ENCODE peak calls at places on chromosomes 4 and X, in seven cellular contexts. One of them, this sample, is unnamed.

GRCh38 chr4:5461477-5461876 is 246.9 kb downstream of the EVC2 start:
- DNase-seq in AG09319: no peak
- DNase-seq in GM06990: no peak
- DNase-seq in lung: no peak
- DNase-seq in stomach: no peak
- DNase-seq in GM23338: no peak
- DNase-seq in neural crest cell: no peak
- DNase-seq in this sample: no peak

GRCh38 chrX:40176979-40177430 is 79.2 kb upstream of the BCOR start:
- DNase-seq in AG09319: no peak
- DNase-seq in GM06990: no peak
- DNase-seq in lung: no peak
- DNase-seq in stomach: no peak
- DNase-seq in GM23338: peak; percentile 26
- DNase-seq in neural crest cell: no peak
- DNase-seq in this sample: no peak

GRCh38 chrX:117985241-117985640 is 131.4 kb downstream of the KLHL13 start:
- DNase-seq in AG09319: no peak
- DNase-seq in GM06990: peak; percentile 11
- DNase-seq in lung: no peak
- DNase-seq in stomach: peak; percentile 30
- DNase-seq in GM23338: peak; percentile 44
- DNase-seq in neural crest cell: no peak
- DNase-seq in this sample: no peak

GRCh38 chr4:146255874-146256273 is 41.5 kb downstream of the REELD1 start:
- DNase-seq in AG09319: no peak
- DNase-seq in GM06990: no peak
- DNase-seq in lung: no peak
- DNase-seq in stomach: no peak
- DNase-seq in GM23338: no peak
- DNase-seq in neural crest cell: no peak
- DNase-seq in this sample: no peak

GRCh38 chr4:98482847-98483806 is 175.3 kb downstream of the TSPAN5 start:
- DNase-seq in AG09319: no peak
- DNase-seq in GM06990: peak; percentile 57
- DNase-seq in lung: no peak
- DNase-seq in stomach: no peak
- DNase-seq in GM23338: no peak
- DNase-seq in neural crest cell: no peak
- DNase-seq in this sample: peak; percentile 45

GRCh38 chr4:176575141-176575731 is 217.5 kb downstream of the VEGFC start:
- DNase-seq in AG09319: no peak
- DNase-seq in GM06990: no peak
- DNase-seq in lung: no peak
- DNase-seq in stomach: no peak
- DNase-seq in GM23338: no peak
- DNase-seq in neural crest cell: no peak
- DNase-seq in this sample: no peak

GRCh38 chr4:8087921-8088495 is 70.6 kb downstream of the ABLIM2 start:
- DNase-seq in AG09319: no peak
- DNase-seq in GM06990: no peak
- DNase-seq in lung: no peak
- DNase-seq in stomach: no peak
- DNase-seq in GM23338: no peak
- DNase-seq in neural crest cell: no peak
- DNase-seq in this sample: no peak

GRCh38 chr4:88352062-88352461 is 26.6 kb upstream of the HERC6 start:
- DNase-seq in AG09319: peak; percentile 20
- DNase-seq in GM06990: no peak
- DNase-seq in lung: no peak
- DNase-seq in stomach: no peak
- DNase-seq in GM23338: peak; percentile 9
- DNase-seq in neural crest cell: no peak
- DNase-seq in this sample: peak; percentile 46

GRCh38 chrX:150913511-150913910 is 15.0 kb upstream of the CD99L2 start:
- DNase-seq in AG09319: peak; percentile 41
- DNase-seq in GM06990: no peak
- DNase-seq in lung: no peak
- DNase-seq in stomach: no peak
- DNase-seq in GM23338: no peak
- DNase-seq in neural crest cell: no peak
- DNase-seq in this sample: peak; percentile 42

GRCh38 chrX:18354369-18355329 is at the start of gene SCML2:
- DNase-seq in AG09319: no peak
- DNase-seq in GM06990: peak; percentile 46
- DNase-seq in lung: no peak
- DNase-seq in stomach: peak; percentile 35
- DNase-seq in GM23338: peak; percentile 39
- DNase-seq in neural crest cell: peak; percentile 41
- DNase-seq in this sample: peak; percentile 17

GRCh38 chr4:151992755-151993154 is 231.9 kb upstream of the GATB start:
- DNase-seq in AG09319: no peak
- DNase-seq in GM06990: no peak
- DNase-seq in lung: no peak
- DNase-seq in stomach: no peak
- DNase-seq in GM23338: peak; percentile 59
- DNase-seq in neural crest cell: no peak
- DNase-seq in this sample: no peak

GRCh38 chr4:86959588-86960500 is 25.0 kb downstream of the AFF1 start:
- DNase-seq in AG09319: no peak
- DNase-seq in GM06990: no peak
- DNase-seq in lung: no peak
- DNase-seq in stomach: no peak
- DNase-seq in GM23338: peak; percentile 95
- DNase-seq in neural crest cell: no peak
- DNase-seq in this sample: no peak

GRCh38 chr4:156892695-156893211 is 78.8 kb downstream of the PDGFC start:
- DNase-seq in AG09319: no peak
- DNase-seq in GM06990: no peak
- DNase-seq in lung: no peak
- DNase-seq in stomach: no peak
- DNase-seq in GM23338: no peak
- DNase-seq in neural crest cell: no peak
- DNase-seq in this sample: no peak

GRCh38 chrX:40107291-40108083 is 9.7 kb upstream of the BCOR start:
- DNase-seq in AG09319: no peak
- DNase-seq in GM06990: no peak
- DNase-seq in lung: no peak
- DNase-seq in stomach: peak; percentile 71
- DNase-seq in GM23338: peak; percentile 44
- DNase-seq in neural crest cell: no peak
- DNase-seq in this sample: no peak

GRCh38 chr4:122090989-122091388 is 61.1 kb upstream of the BLTP1 start:
- DNase-seq in AG09319: no peak
- DNase-seq in GM06990: no peak
- DNase-seq in lung: no peak
- DNase-seq in stomach: no peak
- DNase-seq in GM23338: no peak
- DNase-seq in neural crest cell: no peak
- DNase-seq in this sample: no peak

GRCh38 chr4:145487626-145488025 is 6.0 kb downstream of the SMAD1 start:
- DNase-seq in AG09319: no peak
- DNase-seq in GM06990: peak; percentile 62
- DNase-seq in lung: no peak
- DNase-seq in stomach: no peak
- DNase-seq in GM23338: no peak
- DNase-seq in neural crest cell: no peak
- DNase-seq in this sample: no peak

GRCh38 chr4:56575820-56576429 is 70.3 kb downstream of the ARL9 start:
- DNase-seq in AG09319: peak; percentile 3
- DNase-seq in GM06990: no peak
- DNase-seq in lung: no peak
- DNase-seq in stomach: no peak
- DNase-seq in GM23338: peak; percentile 41
- DNase-seq in neural crest cell: no peak
- DNase-seq in this sample: peak; percentile 45

GRCh38 chr4:74391890-74392478 is 27.0 kb downstream of the EREG start:
- DNase-seq in AG09319: no peak
- DNase-seq in GM06990: no peak
- DNase-seq in lung: no peak
- DNase-seq in stomach: no peak
- DNase-seq in GM23338: no peak
- DNase-seq in neural crest cell: no peak
- DNase-seq in this sample: no peak

GRCh38 chr4:8391972-8392371 is 48.6 kb downstream of the ACOX3 start:
- DNase-seq in AG09319: peak; percentile 58
- DNase-seq in GM06990: peak; percentile 40
- DNase-seq in lung: peak; percentile 52
- DNase-seq in stomach: no peak
- DNase-seq in GM23338: no peak
- DNase-seq in neural crest cell: no peak
- DNase-seq in this sample: peak; percentile 58

DNA sequence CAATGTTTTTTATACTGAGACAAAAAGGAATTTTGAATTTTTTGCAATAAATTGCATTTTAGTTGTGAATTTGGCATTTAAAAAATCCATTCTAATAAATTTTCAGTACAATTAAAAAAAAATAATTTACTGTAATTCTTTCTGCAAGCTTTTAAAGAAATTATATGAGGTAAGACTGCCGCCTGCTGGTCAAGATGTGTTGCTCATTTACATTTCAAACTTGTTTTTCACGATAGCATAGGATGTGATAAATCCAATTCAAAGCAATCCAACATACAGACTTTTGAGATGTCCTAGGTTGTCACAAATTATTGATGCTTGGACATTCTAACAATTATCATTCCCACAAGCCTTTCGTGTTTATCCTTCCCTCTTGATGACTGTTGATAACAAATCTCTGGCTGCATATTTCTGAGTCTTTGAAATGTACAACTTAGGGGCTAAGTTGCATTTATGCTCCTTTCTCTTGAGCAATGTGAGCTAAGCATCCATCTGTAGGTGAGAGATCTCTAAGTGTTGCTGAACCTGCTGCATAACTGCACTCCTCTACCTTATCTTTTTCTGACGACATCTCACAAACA is 21.7 kb upstream of the MFAP3L start:
- DNase-seq in AG09319: peak; percentile 40
- DNase-seq in GM06990: no peak
- DNase-seq in lung: peak; percentile 51
- DNase-seq in stomach: peak; percentile 60
- DNase-seq in GM23338: peak; percentile 79
- DNase-seq in neural crest cell: peak; percentile 59
- DNase-seq in this sample: peak; percentile 62
- TF ChIP-seq CTCF in AG09319: peak; percentile 71
- TF ChIP-seq CTCF in GM06990: peak; percentile 76
- TF ChIP-seq CTCF in lung: peak; percentile 76
- TF ChIP-seq CTCF in stomach: peak; percentile 75
- TF ChIP-seq CTCF in GM23338: peak; percentile 69
- TF ChIP-seq CTCF in neural crest cell: peak; percentile 91
- TF ChIP-seq CTCF in this sample: peak; percentile 69

GRCh38 chr4:1366371-1367229 is 19.6 kb downstream of the UVSSA start:
- DNase-seq in AG09319: no peak
- DNase-seq in GM06990: no peak
- DNase-seq in lung: no peak
- DNase-seq in stomach: no peak
- DNase-seq in GM23338: no peak
- DNase-seq in neural crest cell: no peak
- DNase-seq in this sample: no peak
- TF ChIP-seq CTCF in AG09319: no peak
- TF ChIP-seq CTCF in GM06990: no peak
- TF ChIP-seq CTCF in lung: no peak
- TF ChIP-seq CTCF in stomach: no peak
- TF ChIP-seq CTCF in GM23338: no peak
- TF ChIP-seq CTCF in neural crest cell: no peak
- TF ChIP-seq CTCF in this sample: no peak

GRCh38 chrX:129678176-129678880 is 23.6 kb upstream of the APLN start:
- DNase-seq in AG09319: no peak
- DNase-seq in GM06990: peak; percentile 43
- DNase-seq in lung: peak; percentile 35
- DNase-seq in stomach: peak; percentile 55
- DNase-seq in GM23338: peak; percentile 32
- DNase-seq in neural crest cell: no peak
- DNase-seq in this sample: peak; percentile 35
- TF ChIP-seq CTCF in AG09319: no peak
- TF ChIP-seq CTCF in GM06990: peak; percentile 6
- TF ChIP-seq CTCF in lung: peak; percentile 5
- TF ChIP-seq CTCF in stomach: no peak
- TF ChIP-seq CTCF in GM23338: peak; percentile 47
- TF ChIP-seq CTCF in neural crest cell: no peak
- TF ChIP-seq CTCF in this sample: no peak

GRCh38 chrX:13967636-13968035 is 62.1 kb downstream of the GEMIN8 start:
- DNase-seq in AG09319: no peak
- DNase-seq in GM06990: no peak
- DNase-seq in lung: no peak
- DNase-seq in stomach: no peak
- DNase-seq in GM23338: no peak
- DNase-seq in neural crest cell: no peak
- DNase-seq in this sample: no peak

GRCh38 chrX:13968198-13968597 is 61.5 kb downstream of the GEMIN8 start:
- DNase-seq in AG09319: no peak
- DNase-seq in GM06990: no peak
- DNase-seq in lung: no peak
- DNase-seq in stomach: no peak
- DNase-seq in GM23338: no peak
- DNase-seq in neural crest cell: no peak
- DNase-seq in this sample: no peak

GRCh38 chrX:13966071-13966850 is 63.4 kb downstream of the GEMIN8 start:
- DNase-seq in AG09319: no peak
- DNase-seq in GM06990: no peak
- DNase-seq in lung: no peak
- DNase-seq in stomach: no peak
- DNase-seq in GM23338: no peak
- DNase-seq in neural crest cell: no peak
- DNase-seq in this sample: no peak

GRCh38 chrX:13965531-13965930 is 64.2 kb downstream of the GEMIN8 start:
- DNase-seq in AG09319: no peak
- DNase-seq in GM06990: no peak
- DNase-seq in lung: no peak
- DNase-seq in stomach: no peak
- DNase-seq in GM23338: peak; percentile 34
- DNase-seq in neural crest cell: no peak
- DNase-seq in this sample: no peak
- TF ChIP-seq CTCF in AG09319: no peak
- TF ChIP-seq CTCF in GM06990: no peak
- TF ChIP-seq CTCF in lung: no peak
- TF ChIP-seq CTCF in stomach: no peak
- TF ChIP-seq CTCF in GM23338: no peak
- TF ChIP-seq CTCF in neural crest cell: no peak
- TF ChIP-seq CTCF in this sample: no peak

DNA sequence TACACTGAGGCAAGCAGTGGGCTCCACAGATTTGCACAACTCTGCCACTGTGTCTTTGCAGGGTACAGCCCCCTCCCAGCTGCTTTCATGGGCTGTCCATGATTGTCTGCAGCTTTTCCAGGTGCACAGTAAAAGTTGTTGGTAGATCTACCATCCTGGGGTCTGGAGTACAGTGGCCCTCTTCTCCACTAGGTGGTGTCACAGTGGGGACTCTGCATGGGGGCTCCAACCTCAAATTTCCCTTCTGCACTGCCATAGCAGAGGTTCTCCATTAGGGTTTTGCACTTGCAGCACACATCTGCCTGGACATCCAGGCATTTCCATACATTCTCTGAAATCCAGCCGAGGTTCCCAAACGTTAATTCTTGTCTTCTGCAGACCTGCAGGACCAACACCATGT is 1002.3 kb downstream of the FAM133A start:
- DNase-seq in AG09319: no peak
- DNase-seq in GM06990: no peak
- DNase-seq in lung: no peak
- DNase-seq in stomach: no peak
- DNase-seq in GM23338: peak; percentile 9
- DNase-seq in neural crest cell: no peak
- DNase-seq in this sample: no peak
- TF ChIP-seq CTCF in AG09319: no peak
- TF ChIP-seq CTCF in GM06990: no peak
- TF ChIP-seq CTCF in lung: no peak
- TF ChIP-seq CTCF in stomach: no peak
- TF ChIP-seq CTCF in GM23338: peak; percentile 41
- TF ChIP-seq CTCF in neural crest cell: peak; percentile 28
- TF ChIP-seq CTCF in this sample: no peak

This sample was measured in MCF 10A.